ENCODE peak calls at places on chromosomes 11 and 22, in seven cellular contexts. O is IMR-90, H is neuronal stem cell, M is trophoblast cell, R is H1, J is H9, S is mesendoderm. B is an unnamed sample.

GRCh38 chr22:31148516-31148915 is 8.2 kb upstream of the PLA2G3 start:
- DNase-seq in O (peak), H (no peak), M (peak), R (no peak), J (no peak), S (no peak), B (no peak)

GRCh38 chr11:5600374-5600851 is 4.0 kb downstream of the TRIM6 start:
- DNase-seq in O (peak), H (peak), M (peak), R (peak), J (peak), S (peak), B (peak)

GRCh38 chr11:72789493-72790131 is 4.2 kb downstream of the STARD10 start:
- DNase-seq in O (peak), H (no peak), M (no peak), R (no peak), J (no peak), S (peak), B (peak)

GRCh38 chr22:35589736-35590079 is 27.4 kb downstream of the MB start:
- DNase-seq in O (no peak), H (no peak), M (no peak), R (no peak), J (no peak), S (no peak), B (no peak)

GRCh38 chr22:27627444-27627833 is 174.1 kb downstream of the MN1 start:
- DNase-seq in O (no peak), H (no peak), M (no peak), R (no peak), J (no peak), S (peak), B (peak)

GRCh38 chr11:124894606-124895430 is 2.8 kb downstream of the ROBO4 start:
- DNase-seq in O (no peak), H (no peak), M (no peak), R (no peak), J (no peak), S (no peak), B (no peak)

GRCh38 chr11:8693555-8693954 is 11.0 kb downstream of the RPL27A start:
- DNase-seq in O (no peak), H (no peak), M (no peak), R (no peak), J (no peak), S (no peak), B (no peak)

GRCh38 chr11:107179829-107180228 is 161.6 kb upstream of the GUCY1A2 start:
- DNase-seq in O (no peak), H (no peak), M (no peak), R (no peak), J (no peak), S (no peak), B (no peak)

GRCh38 chr11:45930031-45930794 is 7.8 kb downstream of the LARGE2 start:
- DNase-seq in O (no peak), H (no peak), M (no peak), R (no peak), J (peak), S (no peak), B (no peak)

GRCh38 chr11:6457581-6458320 is 16.0 kb downstream of the TRIM3 start:
- DNase-seq in O (no peak), H (no peak), M (no peak), R (no peak), J (no peak), S (no peak), B (no peak)

GRCh38 chr11:108854366-108854765 is 189.5 kb downstream of the DDX10 start:
- DNase-seq in O (no peak), H (no peak), M (no peak), R (no peak), J (no peak), S (no peak), B (peak)

GRCh38 chr22:44442856-44443595 is 55.0 kb downstream of the RTL6 start:
- DNase-seq in O (no peak), H (no peak), M (peak), R (no peak), J (peak), S (no peak), B (no peak)

GRCh38 chr11:69704508-69705245 is 855 bp upstream of the FGF19 start:
- DNase-seq in O (no peak), H (peak), M (no peak), R (peak), J (peak), S (peak), B (peak)

GRCh38 chr11:120056301-120057027 is 81.4 kb downstream of the TRIM29 start:
- DNase-seq in O (no peak), H (no peak), M (no peak), R (no peak), J (peak), S (no peak), B (no peak)

GRCh38 chr11:34056672-34057071 is 5.1 kb downstream of the CAPRIN1 start:
- DNase-seq in O (no peak), H (no peak), M (no peak), R (no peak), J (no peak), S (no peak), B (no peak)

DNA sequence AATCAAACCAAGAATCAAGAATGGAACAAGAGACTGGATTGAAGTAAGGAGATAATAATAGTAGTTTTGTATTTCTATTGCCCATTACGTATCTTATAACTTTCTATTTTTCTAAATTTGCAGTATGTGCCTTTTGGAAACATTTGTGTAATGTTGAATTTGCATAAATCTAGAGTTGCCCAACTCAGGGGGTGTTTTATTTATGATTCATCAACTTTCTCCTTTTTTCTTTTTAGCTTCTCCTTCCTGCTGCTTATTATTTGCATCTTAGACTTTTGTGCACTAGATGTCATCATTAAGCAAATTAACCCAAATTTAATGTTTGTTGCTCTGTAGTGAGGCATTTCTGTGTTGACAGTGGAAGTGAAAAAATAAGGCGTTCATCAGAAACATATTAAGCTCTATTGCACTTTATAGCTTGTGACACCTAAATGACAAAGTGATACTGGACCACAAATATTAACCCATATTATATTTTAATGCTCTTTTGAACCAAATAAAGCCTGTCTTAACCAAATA is 56.2 kb upstream of the ZBED5 start:
- DNase-seq in O (no peak), H (no peak), M (no peak), R (no peak), J (no peak), S (no peak), B (no peak)
- H2BK120ac ChIP-seq in O (no peak), H (no peak), M (no peak), R (no peak), J (no peak), S (no peak), B (no peak)

GRCh38 chr11:86062719-86063118 is 6.2 kb downstream of the PICALM start:
- DNase-seq in O (no peak), H (no peak), M (no peak), R (no peak), J (no peak), S (no peak), B (peak)
- H3K4me2 ChIP-seq in O (peak), H (no peak), M (no peak), R (no peak), J (no peak), S (no peak), B (no peak)

DNA sequence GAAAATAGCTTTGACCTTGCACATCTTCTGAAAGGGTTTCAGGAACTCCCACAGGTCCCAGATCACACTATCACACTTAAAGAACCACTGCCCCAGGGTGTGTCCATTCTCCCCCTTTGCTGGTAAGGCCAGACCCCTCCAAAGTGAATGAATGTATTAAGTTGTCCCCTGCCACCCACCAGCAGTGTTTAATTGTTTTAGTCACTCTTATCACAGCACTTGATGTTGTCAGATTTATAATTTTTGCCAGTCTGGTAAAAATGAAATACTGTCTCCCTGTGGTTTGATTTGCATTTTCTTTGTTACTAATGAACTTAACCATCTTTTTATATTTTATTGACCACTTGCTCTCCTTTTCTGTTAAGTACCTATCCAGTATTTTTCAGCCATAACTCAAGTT is 89.6 kb upstream of the RAB1B start:
- DNase-seq in O (no peak), H (no peak), M (no peak), R (no peak), J (no peak), S (no peak), B (no peak)
- H2BK120ac ChIP-seq in O (no peak), H (no peak), M (no peak), R (no peak), J (no peak), S (no peak), B (no peak)

GRCh38 chr11:76615950-76616349 is 54.6 kb downstream of the LRRC32 start:
- DNase-seq in O (peak), H (no peak), M (no peak), R (no peak), J (peak), S (no peak), B (no peak)
- H3K4me2 ChIP-seq in O (no peak), H (no peak), M (no peak), R (no peak), J (no peak), S (no peak), B (no peak)

GRCh38 chr11:84886344-84886743 is 740.8 kb downstream of the DLG2 start:
- DNase-seq in O (peak), H (no peak), M (no peak), R (no peak), J (no peak), S (no peak), B (no peak)
- H2BK120ac ChIP-seq in O (no peak), H (no peak), M (no peak), R (no peak), J (no peak), S (no peak), B (no peak)

GRCh38 chr22:24926849-24927579 is 19.5 kb downstream of the LHFPL7 start:
- DNase-seq in O (no peak), H (no peak), M (no peak), R (no peak), J (no peak), S (no peak), B (peak)
- H3K4me2 ChIP-seq in O (no peak), H (no peak), M (no peak), R (no peak), J (no peak), S (no peak), B (no peak)

GRCh38 chr11:102685311-102685710 is 20.3 kb downstream of the MMP27 start:
- DNase-seq in O (no peak), H (no peak), M (no peak), R (no peak), J (no peak), S (no peak), B (no peak)
- H2BK120ac ChIP-seq in O (no peak), H (no peak), M (no peak), R (no peak), J (no peak), S (no peak), B (no peak)

DNA sequence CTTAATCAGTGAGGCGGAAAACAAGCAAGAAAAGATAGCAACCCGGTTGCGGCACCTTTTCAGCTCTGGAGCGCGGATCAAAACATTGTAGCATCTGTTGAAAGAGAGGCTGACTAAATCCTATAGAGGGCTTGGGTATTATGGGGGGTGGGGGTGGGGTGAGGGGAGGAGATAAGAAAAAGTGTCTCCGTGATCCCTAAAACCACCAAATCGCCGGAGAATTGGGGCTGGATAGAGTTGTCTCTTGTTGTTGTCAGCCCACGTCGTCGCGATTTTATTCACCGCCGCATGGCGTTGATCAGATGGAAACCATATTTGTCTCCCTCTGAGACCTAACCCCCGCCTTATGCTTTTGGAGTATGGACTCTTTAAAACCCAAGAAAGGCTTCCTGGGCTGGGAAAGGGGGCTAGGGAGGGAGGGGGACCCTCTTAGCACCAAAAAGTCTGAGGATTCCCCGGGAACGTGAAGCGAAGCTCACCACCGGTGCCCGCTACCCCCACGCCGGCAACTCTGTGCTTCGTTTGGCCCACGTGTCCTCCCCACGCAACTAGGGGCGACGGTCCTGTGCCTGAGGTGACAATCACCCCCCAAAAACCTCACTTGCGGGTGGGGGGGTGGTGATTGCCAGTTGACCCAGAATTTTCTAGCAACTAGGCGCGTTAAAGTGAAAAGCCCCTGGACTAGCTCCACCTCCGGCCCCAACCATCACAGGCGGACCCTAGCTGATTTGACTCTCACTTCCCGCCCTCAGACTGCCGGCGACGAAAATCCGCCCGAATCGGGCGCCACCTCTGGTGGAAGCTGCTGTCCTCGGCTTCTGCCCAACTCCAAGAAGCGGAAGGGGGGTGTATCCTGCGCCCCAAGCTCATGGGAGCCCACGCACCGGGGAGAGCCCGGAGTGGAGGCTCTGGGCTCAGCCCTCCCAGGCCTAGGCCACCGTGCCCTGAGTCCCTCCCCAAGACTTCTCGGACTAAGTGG is 12.8 kb downstream of the PAX6 start:
- DNase-seq in O (no peak), H (no peak), M (no peak), R (peak), J (peak), S (peak), B (no peak)
- H3K4me2 ChIP-seq in O (peak), H (peak), M (peak), R (peak), J (peak), S (peak), B (peak)

DNA sequence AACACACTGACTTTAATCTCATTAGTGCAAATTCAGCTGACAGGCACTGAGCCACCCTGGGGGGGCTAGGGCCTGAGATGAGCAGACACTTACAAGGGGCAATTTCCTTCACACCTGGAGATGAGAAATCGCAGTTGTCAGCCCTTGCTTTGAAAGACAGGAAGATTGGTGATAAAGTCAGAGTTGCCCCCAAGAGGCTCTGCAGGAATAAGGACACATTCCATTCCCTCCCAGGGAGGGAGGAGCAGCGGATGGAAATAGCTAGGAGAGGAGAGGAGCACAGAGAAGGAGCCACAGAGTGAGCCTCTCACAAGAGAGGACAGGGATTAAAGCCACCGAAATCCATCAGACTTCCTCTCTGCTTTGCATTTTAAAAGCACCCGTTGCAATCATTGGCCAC is 213.5 kb downstream of the BARX2 start:
- DNase-seq in O (no peak), H (no peak), M (no peak), R (no peak), J (peak), S (peak), B (no peak)
- H2BK120ac ChIP-seq in O (no peak), H (no peak), M (no peak), R (no peak), J (no peak), S (no peak), B (no peak)